ENCODE peak calls at places on chromosomes 6 and 20, in eight cellular contexts. I is NB4, F is GM12891, G is RWPE1, D is PC-3, O is GM20000, V is Right ventricle myocardium superior, X is HFF-Myc. Q is an unnamed sample.

GRCh38 chr20:43870484-43870883 is 44.2 kb upstream of the TOX2 start:
- DNase-seq in X (no peak), I (no peak), O (no peak), F (no peak), G (no peak), D (peak), V (no peak), Q (no peak)

GRCh38 chr6:43627008-43627825 is 1.8 kb downstream of the GTPBP2 start:
- DNase-seq in F (no peak), G (peak), O (no peak), V (peak), I (peak), X (peak), D (peak), Q (peak)

GRCh38 chr6:106870069-106870468 is 104.5 kb downstream of the CD24 start:
- DNase-seq in V (no peak), I (no peak), O (no peak), F (no peak), X (no peak), G (peak), D (peak), Q (no peak)

GRCh38 chr6:11288065-11288464 is 55.6 kb upstream of the NEDD9 start:
- DNase-seq in O (no peak), I (no peak), X (no peak), V (no peak), F (no peak), G (no peak), D (no peak), Q (no peak)

GRCh38 chr6:8743146-8743745 is 307.9 kb upstream of the SLC35B3 start:
- DNase-seq in O (peak), X (no peak), F (no peak), D (no peak), G (no peak), V (no peak), I (peak), Q (peak)

GRCh38 chr6:30981942-30982772 is 1.4 kb upstream of the MUC21 start:
- DNase-seq in G (no peak), I (no peak), V (no peak), F (no peak), D (peak), X (peak), O (no peak), Q (no peak)

GRCh38 chr20:59006864-59007757 is at the start of gene CTSZ:
- DNase-seq in O (peak), I (peak), D (peak), G (peak), X (no peak), V (peak), F (peak), Q (peak)

GRCh38 chr6:90645634-90646033 is 58.8 kb upstream of the MAP3K7 start:
- DNase-seq in X (no peak), D (peak), F (no peak), O (no peak), V (no peak), G (no peak), I (no peak), Q (no peak)

GRCh38 chr6:6892706-6893601 is 214.8 kb upstream of the RREB1 start:
- DNase-seq in V (no peak), F (no peak), G (no peak), D (no peak), O (no peak), X (no peak), I (peak), Q (no peak)

GRCh38 chr20:54078296-54078695 is 7.9 kb upstream of the BCAS1 start:
- DNase-seq in X (no peak), F (no peak), G (no peak), D (no peak), I (peak), V (no peak), O (peak), Q (no peak)

GRCh38 chr6:6379573-6379972 is 59.1 kb upstream of the F13A1 start:
- DNase-seq in F (no peak), I (peak), O (no peak), G (no peak), D (no peak), X (no peak), V (no peak), Q (no peak)

GRCh38 chr20:25191689-25192088 is 3.8 kb upstream of the ENTPD6 start:
- DNase-seq in I (no peak), X (no peak), G (no peak), O (no peak), F (no peak), V (no peak), D (no peak), Q (no peak)

GRCh38 chr6:124007915-124008688 is 204.4 kb downstream of the NKAIN2 start:
- DNase-seq in D (no peak), O (no peak), X (no peak), I (no peak), F (no peak), G (no peak), V (no peak), Q (no peak)

GRCh38 chr6:42704251-42704936 is 18.0 kb downstream of the PRPH2 start:
- DNase-seq in G (no peak), I (no peak), X (no peak), V (peak), O (no peak), F (no peak), D (no peak), Q (no peak)

GRCh38 chr20:53878262-53879047 is 191.9 kb downstream of the BCAS1 start:
- DNase-seq in X (no peak), V (no peak), O (no peak), I (no peak), D (no peak), G (no peak), F (no peak), Q (no peak)

GRCh38 chr6:158762787-158763439 is 56.3 kb downstream of the EZR start:
- DNase-seq in X (no peak), D (no peak), F (no peak), O (no peak), G (no peak), V (no peak), I (no peak), Q (no peak)

GRCh38 chr6:29770286-29770685 is 47.1 kb downstream of the HLA-F start:
- DNase-seq in O (no peak), X (no peak), V (no peak), I (no peak), G (no peak), F (no peak), D (no peak), Q (no peak)

GRCh38 chr6:80618953-80619352 is 512.5 kb downstream of the BCKDHB start:
- DNase-seq in G (no peak), F (no peak), O (no peak), D (no peak), X (no peak), I (no peak), V (no peak), Q (no peak)

GRCh38 chr6:168377481-168377850 is 57.9 kb upstream of the DACT2 start:
- DNase-seq in X (no peak), V (peak), O (no peak), D (no peak), F (no peak), I (no peak), G (no peak), Q (no peak)

GRCh38 chr6:85561750-85562357 is 31.8 kb downstream of the SNX14 start:
- DNase-seq in F (no peak), O (no peak), X (no peak), D (peak), G (no peak), I (peak), V (no peak), Q (peak)

GRCh38 chr6:113558966-113559365 is 298.2 kb upstream of the MARCKS start:
- DNase-seq in F (no peak), X (peak), O (no peak), G (no peak), I (no peak), D (peak), V (no peak), Q (no peak)

GRCh38 chr6:63418741-63419140 is 99.0 kb upstream of the LGSN start:
- DNase-seq in I (peak), O (no peak), G (no peak), F (no peak), V (no peak), X (no peak), D (no peak), Q (no peak)

GRCh38 chr6:34970487-34970886 is 81.4 kb downstream of the ANKS1A start:
- DNase-seq in I (no peak), F (no peak), G (no peak), X (no peak), D (no peak), O (no peak), V (no peak), Q (no peak)

GRCh38 chr20:44218441-44218840 is 7.9 kb upstream of the OSER1 start:
- DNase-seq in I (no peak), D (no peak), F (no peak), O (no peak), V (no peak), G (no peak), X (no peak), Q (no peak)